ENCODE peak calls at places on chromosomes 1 and 21, in four cellular contexts. W, Q, K and E are unnamed samples.

GRCh38 chr1:150477733-150478132 is 9.5 kb upstream of the TARS2 start:
- DNase-seq in W (no peak), Q (no peak), K (no peak), E (no peak)

GRCh38 chr1:173392895-173393654 is 84.1 kb upstream of the PRDX6 start:
- DNase-seq in W (peak; percentile 75), Q (no peak), K (no peak), E (no peak)

GRCh38 chr1:247445775-247446364 is 12.0 kb downstream of the OR2B11 start:
- DNase-seq in W (no peak), Q (no peak), K (no peak), E (no peak)

GRCh38 chr1:89484097-89485038 is 40.3 kb upstream of the LRRC8B start:
- DNase-seq in W (no peak), Q (no peak), K (no peak), E (peak; percentile 3)

GRCh38 chr1:39086386-39087108 is 60.4 kb downstream of the NDUFS5 start:
- DNase-seq in W (no peak), Q (no peak), K (no peak), E (no peak)

GRCh38 chr1:23217421-23218115 is at the start of gene HTR1D:
- DNase-seq in W (peak; percentile 29), Q (no peak), K (peak; percentile 30), E (no peak)

GRCh38 chr21:29271927-29272333 is 26.8 kb upstream of the BACH1 start:
- DNase-seq in W (no peak), Q (no peak), K (no peak), E (no peak)

GRCh38 chr1:232974971-232975370 is 24.6 kb downstream of the NTPCR start:
- DNase-seq in W (no peak), Q (no peak), K (no peak), E (no peak)

GRCh38 chr1:37020653-37021277 is 13.6 kb downstream of the GRIK3 start:
- DNase-seq in W (no peak), Q (no peak), K (peak; percentile 74), E (peak; percentile 63)